ENCODE peak calls at places on chromosome X, in nine cellular contexts. One of them, this sample, is unnamed.

GRCh38 chrX:19272452-19272851 is 71.3 kb upstream of the PDHA1 start:
- DNase-seq in NAMALWA: no peak
- DNase-seq in activated CD4-positive, alpha-beta T cell treated with anti-CD3 and anti-CD28 coated beads, Interleukin-2, amount 50 U/mL, for 48 hours: no peak
- DNase-seq in foreskin fibroblast: peak
- DNase-seq in epithelial cell of esophagus: no peak
- DNase-seq in putamen: no peak
- DNase-seq in esophagus squamous epithelium: no peak
- DNase-seq in nephron progenitor cell: no peak
- DNase-seq in HuH-7.5: no peak
- DNase-seq in this sample: no peak

GRCh38 chrX:136867096-136867491 is 13.4 kb downstream of the RBMX start:
- DNase-seq in epithelial cell of esophagus: no peak
- DNase-seq in putamen: no peak
- DNase-seq in NAMALWA: no peak
- DNase-seq in HuH-7.5: no peak
- DNase-seq in esophagus squamous epithelium: no peak
- DNase-seq in nephron progenitor cell: no peak
- DNase-seq in foreskin fibroblast: no peak
- DNase-seq in activated CD4-positive, alpha-beta T cell treated with anti-CD3 and anti-CD28 coated beads, Interleukin-2, amount 50 U/mL, for 48 hours: no peak
- DNase-seq in this sample: no peak

GRCh38 chrX:114774691-114775090 is 190.8 kb downstream of the HTR2C start:
- DNase-seq in putamen: no peak
- DNase-seq in foreskin fibroblast: peak
- DNase-seq in activated CD4-positive, alpha-beta T cell treated with anti-CD3 and anti-CD28 coated beads, Interleukin-2, amount 50 U/mL, for 48 hours: no peak
- DNase-seq in NAMALWA: no peak
- DNase-seq in HuH-7.5: no peak
- DNase-seq in esophagus squamous epithelium: no peak
- DNase-seq in epithelial cell of esophagus: peak
- DNase-seq in nephron progenitor cell: no peak
- DNase-seq in this sample: no peak

GRCh38 chrX:134174859-134175258 is 62.1 kb upstream of the CCDC160 start:
- DNase-seq in HuH-7.5: no peak
- DNase-seq in esophagus squamous epithelium: no peak
- DNase-seq in NAMALWA: no peak
- DNase-seq in nephron progenitor cell: peak
- DNase-seq in putamen: no peak
- DNase-seq in foreskin fibroblast: no peak
- DNase-seq in activated CD4-positive, alpha-beta T cell treated with anti-CD3 and anti-CD28 coated beads, Interleukin-2, amount 50 U/mL, for 48 hours: no peak
- DNase-seq in epithelial cell of esophagus: no peak
- DNase-seq in this sample: no peak

GRCh38 chrX:43718956-43719355 is 62.9 kb downstream of the MAOA start:
- DNase-seq in nephron progenitor cell: no peak
- DNase-seq in HuH-7.5: no peak
- DNase-seq in foreskin fibroblast: no peak
- DNase-seq in NAMALWA: no peak
- DNase-seq in putamen: no peak
- DNase-seq in epithelial cell of esophagus: peak
- DNase-seq in activated CD4-positive, alpha-beta T cell treated with anti-CD3 and anti-CD28 coated beads, Interleukin-2, amount 50 U/mL, for 48 hours: no peak
- DNase-seq in esophagus squamous epithelium: no peak
- DNase-seq in this sample: no peak

GRCh38 chrX:118807151-118808017 is 16.2 kb upstream of the ZCCHC12 start:
- DNase-seq in nephron progenitor cell: peak
- DNase-seq in epithelial cell of esophagus: peak
- DNase-seq in activated CD4-positive, alpha-beta T cell treated with anti-CD3 and anti-CD28 coated beads, Interleukin-2, amount 50 U/mL, for 48 hours: peak
- DNase-seq in esophagus squamous epithelium: no peak
- DNase-seq in putamen: peak
- DNase-seq in NAMALWA: peak
- DNase-seq in HuH-7.5: peak
- DNase-seq in foreskin fibroblast: peak
- DNase-seq in this sample: peak

GRCh38 chrX:154013614-154014360 is 5.9 kb downstream of the IRAK1 start:
- DNase-seq in nephron progenitor cell: peak
- DNase-seq in activated CD4-positive, alpha-beta T cell treated with anti-CD3 and anti-CD28 coated beads, Interleukin-2, amount 50 U/mL, for 48 hours: peak
- DNase-seq in putamen: no peak
- DNase-seq in esophagus squamous epithelium: no peak
- DNase-seq in epithelial cell of esophagus: no peak
- DNase-seq in foreskin fibroblast: peak
- DNase-seq in HuH-7.5: peak
- DNase-seq in NAMALWA: peak
- DNase-seq in this sample: peak

GRCh38 chrX:11791090-11791489 is 33.1 kb downstream of the MSL3 start:
- DNase-seq in putamen: no peak
- DNase-seq in epithelial cell of esophagus: no peak
- DNase-seq in foreskin fibroblast: no peak
- DNase-seq in nephron progenitor cell: no peak
- DNase-seq in esophagus squamous epithelium: no peak
- DNase-seq in NAMALWA: peak
- DNase-seq in activated CD4-positive, alpha-beta T cell treated with anti-CD3 and anti-CD28 coated beads, Interleukin-2, amount 50 U/mL, for 48 hours: no peak
- DNase-seq in HuH-7.5: no peak
- DNase-seq in this sample: no peak

GRCh38 chrX:149720021-149720689 is 8.3 kb downstream of the MAGEA11 start:
- DNase-seq in NAMALWA: no peak
- DNase-seq in putamen: no peak
- DNase-seq in esophagus squamous epithelium: no peak
- DNase-seq in foreskin fibroblast: no peak
- DNase-seq in nephron progenitor cell: no peak
- DNase-seq in activated CD4-positive, alpha-beta T cell treated with anti-CD3 and anti-CD28 coated beads, Interleukin-2, amount 50 U/mL, for 48 hours: no peak
- DNase-seq in HuH-7.5: peak
- DNase-seq in epithelial cell of esophagus: no peak
- DNase-seq in this sample: no peak

GRCh38 chrX:56802428-56802827 is 73.4 kb downstream of the NBDY start:
- DNase-seq in NAMALWA: no peak
- DNase-seq in foreskin fibroblast: no peak
- DNase-seq in esophagus squamous epithelium: no peak
- DNase-seq in HuH-7.5: no peak
- DNase-seq in nephron progenitor cell: no peak
- DNase-seq in putamen: no peak
- DNase-seq in activated CD4-positive, alpha-beta T cell treated with anti-CD3 and anti-CD28 coated beads, Interleukin-2, amount 50 U/mL, for 48 hours: no peak
- DNase-seq in epithelial cell of esophagus: no peak
- DNase-seq in this sample: no peak

GRCh38 chrX:69919749-69920148 is 130.0 kb downstream of the AWAT2 start:
- DNase-seq in NAMALWA: no peak
- DNase-seq in esophagus squamous epithelium: no peak
- DNase-seq in foreskin fibroblast: no peak
- DNase-seq in nephron progenitor cell: no peak
- DNase-seq in epithelial cell of esophagus: no peak
- DNase-seq in putamen: no peak
- DNase-seq in activated CD4-positive, alpha-beta T cell treated with anti-CD3 and anti-CD28 coated beads, Interleukin-2, amount 50 U/mL, for 48 hours: no peak
- DNase-seq in HuH-7.5: no peak
- DNase-seq in this sample: no peak

GRCh38 chrX:64439551-64439950 is 44.3 kb upstream of the MTMR8 start:
- DNase-seq in foreskin fibroblast: no peak
- DNase-seq in HuH-7.5: no peak
- DNase-seq in nephron progenitor cell: no peak
- DNase-seq in epithelial cell of esophagus: no peak
- DNase-seq in esophagus squamous epithelium: no peak
- DNase-seq in NAMALWA: no peak
- DNase-seq in activated CD4-positive, alpha-beta T cell treated with anti-CD3 and anti-CD28 coated beads, Interleukin-2, amount 50 U/mL, for 48 hours: no peak
- DNase-seq in putamen: no peak
- DNase-seq in this sample: no peak

GRCh38 chrX:135094726-135095125 is 25.6 kb downstream of the ETDB start:
- DNase-seq in HuH-7.5: no peak
- DNase-seq in epithelial cell of esophagus: no peak
- DNase-seq in activated CD4-positive, alpha-beta T cell treated with anti-CD3 and anti-CD28 coated beads, Interleukin-2, amount 50 U/mL, for 48 hours: no peak
- DNase-seq in nephron progenitor cell: no peak
- DNase-seq in NAMALWA: no peak
- DNase-seq in esophagus squamous epithelium: no peak
- DNase-seq in putamen: no peak
- DNase-seq in foreskin fibroblast: no peak
- DNase-seq in this sample: no peak

GRCh38 chrX:119010491-119010890 is 36.1 kb downstream of the LONRF3 start:
- DNase-seq in nephron progenitor cell: no peak
- DNase-seq in epithelial cell of esophagus: no peak
- DNase-seq in putamen: no peak
- DNase-seq in foreskin fibroblast: no peak
- DNase-seq in NAMALWA: no peak
- DNase-seq in HuH-7.5: no peak
- DNase-seq in activated CD4-positive, alpha-beta T cell treated with anti-CD3 and anti-CD28 coated beads, Interleukin-2, amount 50 U/mL, for 48 hours: no peak
- DNase-seq in esophagus squamous epithelium: no peak
- DNase-seq in this sample: no peak